ENCODE peak calls at places on chromosomes 4 and X, in seven cellular contexts. S is pancreas; P is RWPE1; V is Right ventricle myocardium inferior; Z is central memory CD8-positive, alpha-beta T cell; J is tibial nerve; Y is amygdala. K is an unnamed sample.

GRCh38 chr4:39664828-39665731 is 26.4 kb upstream of the SMIM14 start:
- DNase-seq in Y (no peak), J (no peak), Z (no peak), P (no peak), S (no peak), V (no peak), K (no peak)

GRCh38 chr4:57023104-57023503 is 44.4 kb downstream of the POLR2B start:
- DNase-seq in J (no peak), Y (no peak), V (no peak), P (peak), S (no peak), Z (no peak), K (no peak)

GRCh38 chr4:183342541-183343533 is 20.6 kb upstream of the CLDN24 start:
- DNase-seq in J (no peak), Z (no peak), S (peak), P (no peak), Y (no peak), V (no peak), K (no peak)

GRCh38 chr4:183763990-183764754 is 105.1 kb downstream of the TRAPPC11 start:
- DNase-seq in P (no peak), V (peak), J (no peak), Y (no peak), S (no peak), Z (no peak), K (no peak)

GRCh38 chr4:115759231-115759630 is 645.8 kb upstream of the NDST4 start:
- DNase-seq in V (no peak), P (no peak), J (no peak), Z (no peak), S (no peak), Y (no peak), K (no peak)

GRCh38 chr4:79049840-79050520 is 110.7 kb upstream of the PAQR3 start:
- DNase-seq in V (no peak), Z (no peak), J (no peak), Y (no peak), S (no peak), P (no peak), K (peak)

GRCh38 chr4:77600521-77601451 is 4.8 kb upstream of the CXCL13 start:
- DNase-seq in J (no peak), Z (no peak), S (peak), V (no peak), P (peak), Y (no peak), K (peak)

GRCh38 chr4:175394213-175394612 is 417.9 kb downstream of the GPM6A start:
- DNase-seq in Z (no peak), P (no peak), S (no peak), V (no peak), J (no peak), Y (no peak), K (no peak)

GRCh38 chr4:133147365-133147821 is 1.7 kb upstream of the PCDH10 start:
- DNase-seq in P (no peak), J (no peak), V (no peak), Z (no peak), S (no peak), Y (peak), K (no peak)

GRCh38 chrX:120625366-120625765 is 4.5 kb downstream of the C1GALT1C1 start:
- DNase-seq in J (no peak), Z (no peak), S (no peak), P (no peak), Y (no peak), V (no peak), K (no peak)

GRCh38 chr4:100494166-100494565 is 23.7 kb downstream of the EMCN start:
- DNase-seq in Z (no peak), P (no peak), J (no peak), Y (no peak), V (no peak), S (no peak), K (no peak)

GRCh38 chrX:103063191-103063845 is 653 bp downstream of the BEX1 start:
- DNase-seq in Z (no peak), J (no peak), Y (peak), V (no peak), S (peak), P (peak), K (no peak)

GRCh38 chr4:35300996-35301774 is 943.1 kb downstream of the ARAP2 start:
- DNase-seq in V (peak), P (no peak), J (no peak), Z (no peak), Y (no peak), S (no peak), K (no peak)

GRCh38 chr4:124478518-124478917 is 234.0 kb downstream of the ANKRD50 start:
- DNase-seq in V (no peak), Y (no peak), S (no peak), Z (no peak), J (no peak), P (no peak), K (no peak)

GRCh38 chrX:4182010-4182806 is 468.8 kb upstream of the PRKX start:
- DNase-seq in Z (no peak), V (no peak), S (no peak), J (no peak), Y (no peak), P (no peak), K (no peak)

GRCh38 chrX:23436875-23437274 is 102.2 kb downstream of the PTCHD1 start:
- DNase-seq in J (no peak), Z (no peak), V (no peak), P (no peak), S (no peak), Y (no peak), K (no peak)

GRCh38 chrX:46770817-46771163 is 11.9 kb upstream of the SLC9A7 start:
- DNase-seq in J (no peak), Z (no peak), P (peak), Y (no peak), V (no peak), S (no peak), K (no peak)

GRCh38 chr4:156547439-156547838 is 424.2 kb downstream of the PDGFC start:
- DNase-seq in V (no peak), Y (no peak), P (peak), J (no peak), Z (no peak), S (no peak), K (no peak)

GRCh38 chr4:173930329-173930967 is 353.0 kb downstream of the FBXO8 start:
- DNase-seq in S (no peak), P (no peak), Z (no peak), J (no peak), Y (no peak), V (no peak), K (no peak)

GRCh38 chr4:108094131-108094530 is 74.6 kb downstream of the LEF1 start:
- DNase-seq in Z (no peak), Y (no peak), V (no peak), J (no peak), S (no peak), P (no peak), K (no peak)

GRCh38 chr4:78651250-78651860 is 99.8 kb downstream of the ANXA3 start:
- DNase-seq in J (no peak), V (no peak), Y (no peak), Z (no peak), P (no peak), S (no peak), K (no peak)

GRCh38 chr4:128850252-128850651 is 40.8 kb downstream of the JADE1 start:
- DNase-seq in Y (no peak), S (no peak), V (no peak), J (no peak), Z (no peak), P (no peak), K (no peak)

GRCh38 chrX:119541188-119541587 is 24.0 kb downstream of the STEEP1 start:
- DNase-seq in J (no peak), Z (no peak), S (no peak), V (no peak), P (peak), Y (no peak), K (no peak)

GRCh38 chrX:51742586-51742985 is 656 bp upstream of the GSPT2 start:
- DNase-seq in P (no peak), J (no peak), S (no peak), Z (no peak), Y (no peak), V (no peak), K (no peak)

GRCh38 chrX:76195579-76195978 is 22.7 kb downstream of the PBDC1 start:
- DNase-seq in J (no peak), S (no peak), P (no peak), Y (no peak), Z (no peak), V (no peak), K (no peak)

GRCh38 chr4:187366530-187367279 is 628.9 kb upstream of the ZFP42 start:
- DNase-seq in Y (no peak), J (no peak), Z (no peak), V (no peak), P (no peak), S (peak), K (no peak)

GRCh38 chr4:15665738-15666365 is 10.7 kb upstream of the FBXL5 start:
- DNase-seq in Z (no peak), J (no peak), P (peak), Y (no peak), S (no peak), V (no peak), K (no peak)

GRCh38 chrX:140439455-140439854 is 65.4 kb downstream of the SOX3 start:
- DNase-seq in Y (no peak), V (no peak), Z (no peak), J (no peak), P (peak), S (no peak), K (no peak)

GRCh38 chr4:52107336-52107735 is 56.2 kb downstream of the SPATA18 start:
- DNase-seq in Z (no peak), V (no peak), P (no peak), J (no peak), Y (no peak), S (no peak), K (no peak)

GRCh38 chr4:2163311-2163821 is 78.6 kb downstream of the HAUS3 start:
- DNase-seq in Y (no peak), V (no peak), S (no peak), J (no peak), P (no peak), Z (no peak), K (no peak)

GRCh38 chr4:186728631-186729271 is 5.1 kb upstream of the FAT1 start:
- DNase-seq in Y (no peak), J (no peak), V (no peak), P (peak), S (no peak), Z (no peak), K (no peak)

GRCh38 chr4:121900132-121900983 is 30.1 kb upstream of the BBS7 start:
- DNase-seq in S (peak), P (peak), Y (no peak), V (no peak), Z (peak), J (no peak), K (peak)

GRCh38 chr4:54237770-54238169 is 8.7 kb downstream of the PDGFRA start:
- DNase-seq in Z (no peak), Y (no peak), J (no peak), S (no peak), P (no peak), V (no peak), K (no peak)

GRCh38 chrX:132958086-132958703 is at the start of gene HS6ST2:
- DNase-seq in S (peak), J (no peak), P (peak), Z (no peak), V (no peak), Y (no peak), K (no peak)

K was measured in prostate gland.